ENCODE peak calls at places on chromosome 5, in five cellular contexts. One of them, this sample, is unnamed.

GRCh38 chr5:121399879-121400278 is 451.8 kb upstream of the FTMT start:
- DNase-seq in amniotic stem cell: no peak
- DNase-seq in germinal center: no peak
- DNase-seq in stomach: no peak
- DNase-seq in ACHN: no peak
- DNase-seq in this sample: no peak

GRCh38 chr5:159504106-159504856 is 174.0 kb upstream of the IL12B start:
- DNase-seq in amniotic stem cell: no peak
- DNase-seq in germinal center: no peak
- DNase-seq in stomach: no peak
- DNase-seq in ACHN: no peak
- DNase-seq in this sample: no peak

GRCh38 chr5:172798422-172799215 is 27.6 kb upstream of the DUSP1 start:
- DNase-seq in germinal center: no peak
- DNase-seq in stomach: no peak
- DNase-seq in amniotic stem cell: peak; percentile 70
- DNase-seq in ACHN: no peak
- DNase-seq in this sample: no peak

GRCh38 chr5:125054106-125054505 is 307.7 kb upstream of the ZNF608 start:
- DNase-seq in ACHN: no peak
- DNase-seq in germinal center: no peak
- DNase-seq in amniotic stem cell: no peak
- DNase-seq in stomach: no peak
- DNase-seq in this sample: no peak

GRCh38 chr5:142816577-142816976 is 46.4 kb downstream of the ARHGAP26 start:
- DNase-seq in germinal center: no peak
- DNase-seq in ACHN: no peak
- DNase-seq in stomach: peak; percentile 75
- DNase-seq in amniotic stem cell: no peak
- DNase-seq in this sample: no peak

GRCh38 chr5:134092875-134093274 is 21.6 kb upstream of the TCF7 start:
- DNase-seq in amniotic stem cell: no peak
- DNase-seq in germinal center: no peak
- DNase-seq in ACHN: no peak
- DNase-seq in stomach: peak; percentile 55
- DNase-seq in this sample: no peak

GRCh38 chr5:76342474-76342873 is 60.6 kb upstream of the IQGAP2 start:
- DNase-seq in germinal center: no peak
- DNase-seq in stomach: no peak
- DNase-seq in amniotic stem cell: no peak
- DNase-seq in ACHN: no peak
- DNase-seq in this sample: no peak

GRCh38 chr5:179215576-179215975 is 129.7 kb downstream of the ADAMTS2 start:
- DNase-seq in stomach: no peak
- DNase-seq in germinal center: no peak
- DNase-seq in amniotic stem cell: no peak
- DNase-seq in ACHN: no peak
- DNase-seq in this sample: no peak

GRCh38 chr5:84255318-84255717 is 129.4 kb downstream of the EDIL3 start:
- DNase-seq in ACHN: peak; percentile 41
- DNase-seq in stomach: no peak
- DNase-seq in germinal center: no peak
- DNase-seq in amniotic stem cell: no peak
- DNase-seq in this sample: peak; percentile 12

GRCh38 chr5:115816226-115817042 is at the start of gene CDO1:
- DNase-seq in ACHN: no peak
- DNase-seq in amniotic stem cell: no peak
- DNase-seq in stomach: no peak
- DNase-seq in germinal center: peak; percentile 54
- DNase-seq in this sample: peak; percentile 13

GRCh38 chr5:13660072-13660471 is 284.4 kb downstream of the DNAH5 start:
- DNase-seq in amniotic stem cell: no peak
- DNase-seq in germinal center: no peak
- DNase-seq in ACHN: peak; percentile 23
- DNase-seq in stomach: no peak
- DNase-seq in this sample: no peak

GRCh38 chr5:23332650-23333251 is 174.7 kb upstream of the PRDM9 start:
- DNase-seq in germinal center: no peak
- DNase-seq in ACHN: peak; percentile 19
- DNase-seq in amniotic stem cell: no peak
- DNase-seq in stomach: no peak
- DNase-seq in this sample: peak; percentile 49

GRCh38 chr5:157900644-157901043 is 41.7 kb upstream of the CLINT1 start:
- DNase-seq in germinal center: peak; percentile 16
- DNase-seq in ACHN: no peak
- DNase-seq in stomach: no peak
- DNase-seq in amniotic stem cell: no peak
- DNase-seq in this sample: no peak

GRCh38 chr5:158670199-158670598 is 429.5 kb downstream of the EBF1 start:
- DNase-seq in amniotic stem cell: no peak
- DNase-seq in germinal center: peak; percentile 14
- DNase-seq in ACHN: no peak
- DNase-seq in stomach: no peak
- DNase-seq in this sample: no peak

GRCh38 chr5:157710887-157711286 is 20.3 kb upstream of the THG1L start:
- DNase-seq in ACHN: no peak
- DNase-seq in germinal center: no peak
- DNase-seq in stomach: no peak
- DNase-seq in amniotic stem cell: peak; percentile 31
- DNase-seq in this sample: peak; percentile 29

GRCh38 chr5:153777681-153778080 is 261.0 kb downstream of the FAM114A2 start:
- DNase-seq in stomach: no peak
- DNase-seq in germinal center: no peak
- DNase-seq in amniotic stem cell: no peak
- DNase-seq in ACHN: no peak
- DNase-seq in this sample: no peak